ENCODE peak calls at places on chromosomes 5 and 9, in four cellular contexts. Y, E, S and O are unnamed samples.
A peak's percentile ranks its signal among the peaks of the same experiment; 100 is the strongest.

GRCh38 chr5:107217721-107218130 is 453.0 kb downstream of the EFNA5 start:
- DNase-seq in S (no peak), E (no peak), Y (no peak), O (peak; percentile 94)

GRCh38 chr5:26578002-26578401 is 460.4 kb downstream of the CDH9 start:
- DNase-seq in E (no peak), Y (no peak), S (no peak), O (no peak)

GRCh38 chr9:30301271-30301963 is 2083.0 kb upstream of the ACO1 start:
- DNase-seq in S (no peak), Y (no peak), E (no peak), O (no peak)

GRCh38 chr9:70817306-70817705 is 304.1 kb downstream of the TRPM3 start:
- DNase-seq in S (no peak), E (no peak), Y (no peak), O (no peak)

GRCh38 chr5:126438267-126438666 is 15.1 kb downstream of the GRAMD2B start:
- DNase-seq in S (no peak), E (no peak), Y (no peak), O (no peak)

GRCh38 chr5:53087596-53087995 is 22.0 kb downstream of the MOCS2 start:
- DNase-seq in Y (no peak), S (no peak), E (no peak), O (no peak)

GRCh38 chr9:72996106-72996505 is 43.3 kb upstream of the ALDH1A1 start:
- DNase-seq in Y (no peak), E (no peak), S (peak; percentile 57), O (peak; percentile 20)

GRCh38 chr9:32545884-32546283 is 6.2 kb upstream of the SMIM27 start:
- DNase-seq in E (no peak), S (no peak), Y (no peak), O (no peak)

GRCh38 chr5:74576941-74577456 is 63.5 kb downstream of the ENC1 start:
- DNase-seq in S (peak; percentile 75), E (peak; percentile 34), Y (no peak), O (no peak)

GRCh38 chr9:34272146-34272545 is 56.9 kb downstream of the KIF24 start:
- DNase-seq in Y (no peak), S (no peak), E (no peak), O (no peak)

GRCh38 chr9:117777823-117778222 is 73.6 kb downstream of the TLR4 start:
- DNase-seq in S (no peak), Y (no peak), E (no peak), O (no peak)

GRCh38 chr5:40507095-40507494 is 172.6 kb upstream of the PTGER4 start:
- DNase-seq in Y (no peak), S (no peak), E (peak; percentile 26), O (no peak)

GRCh38 chr5:134093351-134093750 is 21.1 kb upstream of the TCF7 start:
- DNase-seq in Y (no peak), E (no peak), S (no peak), O (no peak)

GRCh38 chr9:36543916-36544315 is 28.8 kb upstream of the MELK start:
- DNase-seq in E (no peak), S (peak; percentile 63), Y (no peak), O (peak; percentile 55)

GRCh38 chr5:683619-684481 is 9.3 kb downstream of the TPPP start:
- DNase-seq in E (no peak), Y (peak; percentile 18), S (no peak), O (no peak)

GRCh38 chr5:39714036-39714698 is 289.4 kb upstream of the DAB2 start:
- DNase-seq in Y (peak; percentile 31), E (peak; percentile 47), S (peak; percentile 70), O (peak; percentile 79)

GRCh38 chr5:81422671-81423070 is 28.7 kb upstream of the ACOT12 start:
- DNase-seq in E (no peak), Y (no peak), S (peak; percentile 74), O (peak; percentile 82)

GRCh38 chr5:435961-436640 is 6.9 kb upstream of the EXOC3 start:
- DNase-seq in Y (peak; percentile 47), S (peak; percentile 58), E (no peak), O (peak; percentile 20)

GRCh38 chr5:158814521-158814920 is 285.2 kb downstream of the EBF1 start:
- DNase-seq in Y (no peak), E (no peak), S (peak; percentile 72), O (no peak)

GRCh38 chr5:152405145-152405544 is at the start of gene NMUR2:
- DNase-seq in Y (peak; percentile 88), S (no peak), E (no peak), O (no peak)

GRCh38 chr5:157511656-157512644 is 51.9 kb downstream of the NIPAL4 start:
- DNase-seq in S (peak; percentile 99), Y (no peak), E (no peak), O (peak; percentile 89)

GRCh38 chr5:57094753-57095683 is 78.8 kb upstream of the GPBP1 start:
- DNase-seq in S (peak; percentile 6), E (no peak), Y (peak; percentile 88), O (peak; percentile 8)

GRCh38 chr9:16053131-16053530 is 500.3 kb downstream of the CCDC171 start:
- DNase-seq in E (no peak), Y (no peak), S (no peak), O (no peak)

GRCh38 chr9:121651014-121651294 is 480 bp upstream of the DAB2IP start:
- DNase-seq in S (no peak), Y (no peak), E (no peak), O (no peak)

DNA sequence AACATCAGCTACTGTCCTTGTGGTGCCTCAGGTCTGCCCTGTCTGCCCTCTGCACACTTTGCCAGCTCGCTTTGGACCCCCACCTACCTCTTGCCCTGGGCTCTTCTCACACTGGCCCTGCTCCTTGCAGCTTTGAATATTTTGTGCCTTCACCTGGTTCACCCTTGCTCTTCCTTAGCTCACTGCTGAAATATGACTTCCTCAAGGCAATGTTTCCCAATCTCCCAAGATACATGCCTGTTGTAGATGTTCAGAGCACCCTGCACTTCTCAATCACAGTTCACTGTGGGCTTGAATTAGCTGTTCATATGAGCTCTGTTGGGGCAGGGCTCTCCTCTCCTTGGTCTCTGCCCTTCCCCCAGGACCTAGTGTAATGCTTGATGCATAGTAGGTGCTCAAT is 8.0 kb downstream of the AFAP1L1 start:
- DNase-seq in E (no peak), Y (no peak), S (no peak), O (peak; percentile 41)
- H3K27me3 ChIP-seq in E (peaks cover 4% of the 10 kb centered on the region), Y (no peaks in the 10 kb centered on the region), S (no peaks in the 10 kb centered on the region), O (no peaks in the 10 kb centered on the region)

DNA sequence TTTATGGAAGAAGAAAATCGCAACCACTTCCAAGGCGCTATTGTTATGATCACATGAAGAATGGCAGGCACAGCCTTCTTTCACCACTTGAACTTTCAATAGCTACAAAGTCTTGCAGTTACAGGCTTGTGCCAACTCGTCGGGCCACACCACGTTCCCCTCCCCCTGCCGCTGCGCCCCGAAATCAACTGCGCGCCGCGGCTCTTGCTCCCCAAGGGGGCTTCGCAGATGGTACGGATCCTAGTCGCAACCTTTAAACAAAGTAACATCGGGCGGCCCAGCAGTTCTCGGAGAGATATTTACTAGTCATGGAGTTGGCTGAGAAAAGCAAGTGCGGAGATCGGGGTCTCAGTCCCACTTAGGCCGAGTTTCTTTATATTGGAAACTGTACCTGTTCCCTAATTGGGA is 1.0 kb upstream of the SEMA6A start:
- DNase-seq in E (no peak), S (peak; percentile 20), Y (peak; percentile 64), O (peak; percentile 79)
- H3K27me3 ChIP-seq in E (peaks cover 21% of the 10 kb centered on the region), S (peaks cover 56% of the 10 kb centered on the region), Y (no peaks in the 10 kb centered on the region), O (peaks cover 23% of the 10 kb centered on the region)

DNA sequence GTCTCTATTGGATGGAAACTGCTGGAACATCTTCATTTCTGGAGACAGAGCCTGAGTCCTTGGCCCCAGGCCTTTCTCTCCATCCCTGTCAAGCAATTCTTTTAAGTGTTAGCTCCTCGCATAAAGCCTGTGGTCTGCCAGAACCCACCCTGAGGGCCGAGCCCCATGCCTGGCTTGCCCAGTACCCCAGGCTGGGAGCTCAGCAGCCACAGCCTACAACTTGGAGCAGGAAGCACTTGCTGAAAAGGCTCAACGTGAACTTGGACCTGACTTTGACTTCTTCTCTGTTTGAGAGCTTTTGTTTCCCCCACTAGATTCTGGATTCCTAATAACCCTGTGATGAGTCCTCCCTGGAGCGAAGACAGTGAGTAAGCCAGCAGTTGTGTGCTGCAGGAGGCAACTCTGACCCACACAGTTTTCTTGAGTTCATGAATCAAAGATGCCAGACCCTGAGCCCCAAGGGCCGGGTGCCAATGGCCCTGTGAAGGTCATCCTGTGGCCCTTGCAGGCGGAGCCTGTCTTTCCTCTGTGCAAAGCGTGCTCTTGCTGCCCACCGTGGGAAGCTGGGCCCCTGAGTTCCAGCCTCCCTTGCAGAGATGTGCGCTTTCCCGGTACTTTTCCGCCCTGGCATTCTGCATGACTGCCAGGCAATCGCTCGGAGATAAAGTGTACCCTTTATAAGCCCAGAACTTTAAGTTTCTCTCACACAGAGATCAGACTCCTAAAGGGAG is 64.3 kb upstream of the RUFY1 start:
- DNase-seq in E (no peak), Y (no peak), S (peak; percentile 31), O (no peak)
- H3K27me3 ChIP-seq in E (no peaks in the 10 kb centered on the region), Y (no peaks in the 10 kb centered on the region), S (no peaks in the 10 kb centered on the region), O (no peaks in the 10 kb centered on the region)

DNA sequence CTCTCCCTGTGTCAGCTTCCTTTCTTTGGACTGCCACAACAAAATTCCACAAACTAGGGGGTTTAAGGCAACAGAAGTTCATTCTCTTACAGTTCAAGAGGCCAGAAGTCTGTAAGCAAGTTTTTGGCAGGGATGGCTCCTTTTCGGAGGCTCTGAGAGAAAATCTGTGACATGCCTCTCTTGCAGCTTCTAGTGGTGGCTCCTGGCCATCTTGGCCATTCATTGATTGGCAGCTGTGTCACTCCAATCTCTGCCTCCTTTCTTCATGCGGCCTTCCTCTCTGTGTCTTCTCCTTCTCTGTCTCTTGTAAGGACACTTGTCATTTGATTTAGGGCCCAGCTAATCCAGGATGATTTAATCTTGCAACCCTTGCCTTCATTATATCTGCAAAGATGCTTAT is 2.0 kb upstream of the NEUROG1 start:
- DNase-seq in E (no peak), S (no peak), Y (no peak), O (no peak)
- H3K27me3 ChIP-seq in E (peaks cover 26% of the 10 kb centered on the region), S (peaks cover 85% of the 10 kb centered on the region), Y (peaks cover 100% of the 10 kb centered on the region), O (peaks cover 58% of the 10 kb centered on the region)

GRCh38 chr9:97982719-97983523 is at the start of gene ANP32B:
- DNase-seq in S (peak; percentile 98), Y (peak; percentile 84), E (peak; percentile 94), O (peak; percentile 66)
- H3K27me3 ChIP-seq in S (no peaks in the 10 kb centered on the region), Y (peaks cover 51% of the 10 kb centered on the region), E (no peaks in the 10 kb centered on the region), O (no peaks in the 10 kb centered on the region)

GRCh38 chr9:135414293-135414692 is 65.3 kb upstream of the PPP1R26 start:
- DNase-seq in Y (no peak), E (no peak), S (no peak), O (peak; percentile 13)

GRCh38 chr9:135416771-135417290 is 62.8 kb upstream of the PPP1R26 start:
- DNase-seq in E (no peak), S (no peak), Y (no peak), O (peak; percentile 55)

GRCh38 chr9:135415586-135415985 is 64.0 kb upstream of the PPP1R26 start:
- DNase-seq in Y (no peak), E (no peak), S (no peak), O (no peak)

GRCh38 chr9:135419106-135419505 is 60.5 kb upstream of the PPP1R26 start:
- DNase-seq in Y (no peak), S (no peak), E (no peak), O (no peak)

DNA sequence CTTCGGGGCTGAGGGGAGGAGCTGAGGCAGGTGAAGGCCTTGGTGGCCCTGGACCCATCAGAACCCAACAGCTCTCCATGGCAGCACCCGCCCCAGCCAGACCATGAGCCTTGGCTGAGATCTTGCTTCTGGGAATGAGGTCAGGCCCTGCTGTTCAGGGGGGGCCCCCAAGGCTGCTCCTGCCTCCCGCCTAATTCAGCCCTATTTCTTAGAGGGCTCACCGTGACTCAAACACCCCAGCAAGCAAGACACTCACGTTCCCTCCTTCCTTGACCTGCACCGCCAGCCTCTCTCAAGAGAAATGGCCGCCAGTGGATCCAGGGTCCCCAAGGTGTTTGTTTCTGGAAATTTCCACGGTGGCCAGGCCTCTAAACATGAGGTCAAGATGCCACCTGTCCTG is 61.4 kb upstream of the PPP1R26 start:
- DNase-seq in Y (no peak), E (no peak), S (no peak), O (no peak)
- H3K27me3 ChIP-seq in Y (no peaks in the 10 kb centered on the region), E (no peaks in the 10 kb centered on the region), S (no peaks in the 10 kb centered on the region), O (no peaks in the 10 kb centered on the region)